ENCODE peak calls at places on chromosomes 2 and 18, in seven cellular contexts. S is amniotic stem cell; O is endothelial cell; M is posterior vena cava; U is activated effector memory CD4-positive, alpha-beta T cell treated with anti-CD3 and anti-CD28 coated beads, Interleukin-2, amount 50 U/mL, for 16 hours; V is RWPE2; Y is activated CD4-positive, alpha-beta T cell treated with anti-CD3 and anti-CD28 coated beads, Interleukin-2, amount 10 ng/mL, durations not matched to agents 7 days and 5 days. C is an unnamed sample.

GRCh38 chr18:70469916-70470315 is 181.1 kb downstream of the SOCS6 start:
- DNase-seq in S (no peak), O (no peak), M (no peak), U (no peak), V (no peak), Y (no peak), C (no peak)

GRCh38 chr2:230525682-230526081 is 109.7 kb downstream of the SP100 start:
- DNase-seq in S (no peak), O (no peak), M (no peak), U (no peak), V (no peak), Y (no peak), C (no peak)

GRCh38 chr2:209638346-209638745 is 133.3 kb upstream of the UNC80 start:
- DNase-seq in S (no peak), O (no peak), M (no peak), U (no peak), V (no peak), Y (no peak), C (no peak)

GRCh38 chr2:197803033-197803444 is 1.4 kb upstream of the PLCL1 start:
- DNase-seq in S (peak; percentile 21), O (peak; percentile 40), M (no peak), U (no peak), V (no peak), Y (peak; percentile 51), C (no peak)

GRCh38 chr18:13279181-13280065 is 60.9 kb downstream of the LDLRAD4 start:
- DNase-seq in S (no peak), O (no peak), M (no peak), U (peak; percentile 79), V (no peak), Y (peak; percentile 12), C (peak; percentile 48)

GRCh38 chr2:98063289-98063688 is 23.7 kb upstream of the VWA3B start:
- DNase-seq in S (no peak), O (no peak), M (no peak), U (no peak), V (no peak), Y (no peak), C (no peak)

GRCh38 chr2:238381341-238382130 is 45.2 kb upstream of the ASB1 start:
- DNase-seq in S (no peak), O (no peak), M (no peak), U (no peak), V (no peak), Y (no peak), C (no peak)

GRCh38 chr2:96260404-96261260 is 5.2 kb downstream of the TMEM127 start:
- DNase-seq in S (peak; percentile 56), O (peak; percentile 51), M (no peak), U (peak; percentile 65), V (no peak), Y (peak; percentile 53), C (peak; percentile 61)

GRCh38 chr2:38485734-38486133 is 108.7 kb upstream of the ATL2 start:
- DNase-seq in S (no peak), O (no peak), M (no peak), U (no peak), V (no peak), Y (no peak), C (no peak)

GRCh38 chr2:237720444-237720843 is 78.1 kb upstream of the RBM44 start:
- DNase-seq in S (no peak), O (no peak), M (no peak), U (no peak), V (no peak), Y (no peak), C (no peak)

GRCh38 chr2:117820444-117820843 is 6.0 kb downstream of the DDX18 start:
- DNase-seq in S (no peak), O (no peak), M (no peak), U (no peak), V (no peak), Y (no peak), C (no peak)

GRCh38 chr2:238421695-238422035 is 5.1 kb upstream of the ASB1 start:
- DNase-seq in S (no peak), O (no peak), M (no peak), U (no peak), V (no peak), Y (no peak), C (no peak)

GRCh38 chr2:105294844-105295481 is 34.6 kb downstream of the TGFBRAP1 start:
- DNase-seq in S (peak; percentile 51), O (peak; percentile 60), M (no peak), U (no peak), V (no peak), Y (peak; percentile 58), C (peak; percentile 61)

GRCh38 chr2:206392118-206392517 is 51.2 kb upstream of the ADAM23 start:
- DNase-seq in S (peak; percentile 40), O (peak; percentile 9), M (no peak), U (peak; percentile 66), V (no peak), Y (peak; percentile 34), C (no peak)

GRCh38 chr2:149658553-149658952 is 71.0 kb upstream of the MMADHC start:
- DNase-seq in S (no peak), O (no peak), M (no peak), U (no peak), V (no peak), Y (no peak), C (no peak)

GRCh38 chr18:60232541-60232940 is 140.0 kb downstream of the MC4R start:
- DNase-seq in S (peak; percentile 1), O (no peak), M (no peak), U (no peak), V (no peak), Y (no peak), C (no peak)

GRCh38 chr2:241774419-241775222 is 2.0 kb upstream of the GAL3ST2 start:
- DNase-seq in S (no peak), O (peak; percentile 2), M (peak; percentile 82), U (peak; percentile 60), V (peak; percentile 70), Y (no peak), C (no peak)

GRCh38 chr2:120431386-120432292 is 85.7 kb downstream of the INHBB start:
- DNase-seq in S (no peak), O (no peak), M (no peak), U (no peak), V (no peak), Y (no peak), C (no peak)

GRCh38 chr18:273525-273924 is 5.7 kb upstream of the THOC1 start:
- DNase-seq in S (no peak), O (no peak), M (no peak), U (no peak), V (no peak), Y (no peak), C (no peak)

GRCh38 chr2:159904127-159904564 is 106.1 kb upstream of the CD302 start:
- DNase-seq in S (no peak), O (no peak), M (peak; percentile 83), U (peak; percentile 81), V (no peak), Y (peak; percentile 45), C (peak; percentile 88)

GRCh38 chr2:54519841-54520459 is 63.8 kb downstream of the SPTBN1 start:
- DNase-seq in S (no peak), O (no peak), M (no peak), U (no peak), V (no peak), Y (no peak), C (no peak)

GRCh38 chr18:68083776-68084175 is 567.3 kb upstream of the DSEL start:
- DNase-seq in S (no peak), O (no peak), M (no peak), U (no peak), V (no peak), Y (no peak), C (no peak)

GRCh38 chr2:231615058-231615671 is 22.5 kb downstream of the TEX44 start:
- DNase-seq in S (no peak), O (no peak), M (no peak), U (no peak), V (no peak), Y (no peak), C (no peak)

GRCh38 chr2:178143481-178143880 is 31.2 kb downstream of the RBM45 start:
- DNase-seq in S (no peak), O (no peak), M (no peak), U (no peak), V (no peak), Y (no peak), C (no peak)

GRCh38 chr2:27527182-27527581 is 30.5 kb downstream of the GCKR start:
- DNase-seq in S (no peak), O (no peak), M (no peak), U (no peak), V (no peak), Y (no peak), C (no peak)

C was measured in CD4-positive, CD25-positive, alpha-beta regulatory T cell.